ENCODE peak calls at places on chromosomes 1 and 21, in five cellular contexts. R, S, X, O and J are unnamed samples.

GRCh38 chr1:228092342-228093049 is 10.0 kb downstream of the ARF1 start:
- DNase-seq in S (no peak), O (no peak), R (no peak), X (no peak), J (no peak)

GRCh38 chr1:234969630-234970370 is 158.8 kb downstream of the TOMM20 start:
- DNase-seq in S (no peak), O (no peak), R (peak), X (no peak), J (no peak)

GRCh38 chr1:80402636-80403035 is 1396.1 kb upstream of the ADGRL4 start:
- DNase-seq in O (no peak), X (no peak), R (peak), S (no peak), J (no peak)

GRCh38 chr1:159826436-159827101 is at the start of gene SLAMF8:
- DNase-seq in R (no peak), X (no peak), S (no peak), O (peak), J (no peak)

GRCh38 chr1:67190942-67191341 is 24.7 kb downstream of the IL23R start:
- DNase-seq in R (no peak), X (no peak), S (no peak), O (no peak), J (no peak)

GRCh38 chr1:47934243-47934805 is 62.9 kb downstream of the TRABD2B start:
- DNase-seq in O (no peak), X (no peak), S (no peak), R (peak), J (no peak)

GRCh38 chr1:47688631-47689296 is 250.9 kb downstream of the FOXD2 start:
- DNase-seq in O (no peak), X (no peak), R (peak), S (no peak), J (no peak)

GRCh38 chr1:208499601-208500000 is 255.4 kb upstream of the PLXNA2 start:
- DNase-seq in X (no peak), R (no peak), S (no peak), O (no peak), J (no peak)

GRCh38 chr1:117286562-117286961 is 75.8 kb upstream of the VTCN1 start:
- DNase-seq in R (no peak), X (no peak), O (no peak), S (no peak), J (no peak)

GRCh38 chr1:184386271-184387068 is at the start of gene C1orf21:
- DNase-seq in S (peak), R (peak), X (peak), O (no peak), J (no peak)

GRCh38 chr1:220878223-220879081 is 791 bp upstream of the HLX start:
- DNase-seq in S (no peak), R (no peak), O (no peak), X (no peak), J (no peak)

GRCh38 chr1:37930246-37931142 is 16.4 kb downstream of the INPP5B start:
- DNase-seq in R (no peak), X (no peak), O (no peak), S (no peak), J (peak)

GRCh38 chr1:229199892-229200291 is 71.0 kb upstream of the RAB4A start:
- DNase-seq in X (peak), S (no peak), O (no peak), R (no peak), J (no peak)

GRCh38 chr1:74504125-74505065 is 8.0 kb downstream of the LRRC53 start:
- DNase-seq in X (peak), O (peak), R (peak), S (peak), J (peak)

GRCh38 chr1:156797212-156797871 is 19.3 kb downstream of the SH2D2A start:
- DNase-seq in R (peak), S (peak), X (peak), O (no peak), J (peak)

GRCh38 chr1:202281316-202282016 is 60.3 kb downstream of the UBE2T start:
- DNase-seq in R (no peak), X (no peak), O (no peak), S (no peak), J (no peak)

GRCh38 chr21:38359835-38360234 is 103.0 kb downstream of the KCNJ15 start:
- DNase-seq in X (no peak), S (no peak), R (no peak), O (no peak), J (no peak)

GRCh38 chr1:158045639-158046038 is 52.2 kb downstream of the KIRREL1 start:
- DNase-seq in X (no peak), S (no peak), R (no peak), O (no peak), J (no peak)

GRCh38 chr1:223756806-223757700 is 44.7 kb downstream of the CAPN2 start:
- DNase-seq in X (no peak), S (no peak), O (no peak), R (no peak), J (no peak)

GRCh38 chr21:42063578-42064521 is 7.3 kb upstream of the UMODL1 start:
- DNase-seq in R (no peak), X (no peak), S (no peak), O (peak), J (no peak)

GRCh38 chr1:15730423-15730822 is 5.6 kb upstream of the SLC25A34 start:
- DNase-seq in X (no peak), O (no peak), S (no peak), R (no peak), J (no peak)

GRCh38 chr1:108125312-108126138 is 74.6 kb downstream of the SLC25A24 start:
- DNase-seq in S (peak), O (peak), X (peak), R (peak), J (peak)

GRCh38 chr1:201450721-201451291 is 18.2 kb downstream of the PHLDA3 start:
- DNase-seq in R (peak), X (no peak), O (no peak), S (no peak), J (no peak)

GRCh38 chr1:189805735-189806134 is 671.9 kb downstream of the BRINP3 start:
- DNase-seq in O (no peak), X (no peak), S (no peak), R (no peak), J (no peak)

GRCh38 chr21:17903029-17903806 is 84.1 kb upstream of the C21orf91 start:
- DNase-seq in O (no peak), X (no peak), S (no peak), R (peak), J (no peak)

DNA sequence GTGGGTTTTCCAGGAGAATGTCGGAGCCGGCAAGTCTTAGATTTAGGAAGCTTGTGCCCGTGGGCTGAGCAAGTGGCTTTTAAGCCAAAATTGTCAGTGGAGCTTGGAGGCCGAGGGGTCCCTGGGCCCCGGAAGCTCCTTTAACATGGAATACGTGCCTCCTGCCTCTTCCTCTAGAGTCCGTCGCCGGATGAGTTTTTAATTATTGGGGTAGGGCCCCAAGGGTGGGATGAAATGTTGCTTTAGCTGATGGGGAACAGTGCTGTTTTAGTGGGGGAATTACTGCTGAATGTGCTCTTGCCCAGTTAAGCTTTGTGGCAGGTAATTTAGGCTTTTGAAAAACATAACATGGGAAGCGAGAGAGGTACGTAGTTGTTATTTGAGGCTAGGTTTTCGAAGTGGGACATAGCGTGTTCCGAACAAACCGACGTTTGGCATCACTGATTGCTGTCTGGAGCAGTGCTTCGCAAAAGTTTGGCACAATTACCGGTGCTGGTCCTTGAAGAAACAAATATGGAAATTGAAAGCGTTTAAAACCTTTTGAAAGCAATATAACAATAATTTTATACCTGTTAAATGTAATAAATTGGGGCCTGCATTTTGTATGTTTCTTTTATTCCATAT is 809 bp downstream of the RPL5 start:
- DNase-seq in R (no peak), S (no peak), O (no peak), X (peak), J (no peak)
- TF ChIP-seq ZBTB33 in R (no peak), S (no peak), O (no peak), X (no peak), J (no peak)

GRCh38 chr1:111214884-111215283 is 12.6 kb upstream of the CHI3L2 start:
- DNase-seq in R (no peak), S (no peak), X (no peak), O (no peak), J (no peak)
- TF ChIP-seq SIN3A in R (no peak), S (no peak), X (no peak), O (no peak), J (no peak)

GRCh38 chr1:89260575-89261275 is 11.9 kb downstream of the GBP5 start:
- DNase-seq in X (no peak), O (no peak), R (no peak), S (no peak), J (no peak)

GRCh38 chr1:89260042-89260441 is 12.6 kb downstream of the GBP5 start:
- DNase-seq in S (no peak), O (no peak), X (no peak), R (no peak), J (no peak)

GRCh38 chr1:89261926-89262540 is 10.6 kb downstream of the GBP5 start:
- DNase-seq in X (no peak), O (no peak), R (no peak), S (peak), J (no peak)

GRCh38 chr1:89259283-89259971 is 13.2 kb downstream of the GBP5 start:
- DNase-seq in O (no peak), R (no peak), X (no peak), S (no peak), J (no peak)

DNA sequence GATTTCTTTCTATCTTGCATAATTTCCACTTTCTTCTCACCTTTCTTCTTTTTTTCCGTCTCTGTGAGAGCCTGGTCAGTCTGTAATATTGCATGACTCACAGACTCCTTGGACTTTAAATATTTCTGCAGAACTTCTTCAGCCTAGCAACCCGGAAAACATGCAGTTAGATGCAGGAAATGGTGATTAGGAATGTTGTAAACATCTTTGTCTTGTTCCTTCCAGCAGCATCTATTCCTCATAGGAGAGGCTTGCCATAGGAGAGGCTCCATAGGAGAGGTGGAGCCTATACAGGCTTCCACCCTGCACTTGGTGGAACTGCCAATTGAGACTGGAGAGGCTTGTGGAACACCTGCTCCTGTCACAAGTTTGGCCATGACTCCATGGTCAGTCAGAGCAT is 10.0 kb downstream of the GBP5 start:
- DNase-seq in O (no peak), S (no peak), R (no peak), X (no peak), J (no peak)
- TF ChIP-seq ZBTB33 in O (no peak), S (no peak), R (no peak), X (no peak), J (no peak)

DNA sequence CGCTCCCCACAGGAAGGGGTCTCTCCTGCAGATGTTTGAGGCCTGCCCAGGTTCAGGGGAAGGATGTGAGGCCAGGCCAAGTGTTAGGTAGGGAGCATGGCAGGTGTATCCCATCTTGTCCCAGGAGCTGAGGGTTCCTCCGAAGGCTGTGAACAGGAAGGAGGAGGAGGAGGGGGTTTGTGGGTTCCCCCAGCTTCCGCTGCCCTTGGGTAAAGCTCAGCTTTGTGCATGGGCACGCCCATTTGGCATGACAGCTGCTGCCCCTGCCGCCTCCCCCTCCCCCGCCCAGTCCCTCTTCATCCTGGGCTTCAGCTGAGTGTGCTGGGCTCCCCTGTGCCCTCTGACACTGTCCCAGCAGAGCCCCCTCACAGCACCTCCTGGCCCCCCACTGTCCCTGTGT is 25.5 kb downstream of the TNFRSF8 start:
- DNase-seq in R (no peak), S (no peak), O (no peak), X (no peak), J (no peak)
- TF ChIP-seq SIN3A in R (no peak), S (no peak), O (no peak), X (no peak), J (no peak)

DNA sequence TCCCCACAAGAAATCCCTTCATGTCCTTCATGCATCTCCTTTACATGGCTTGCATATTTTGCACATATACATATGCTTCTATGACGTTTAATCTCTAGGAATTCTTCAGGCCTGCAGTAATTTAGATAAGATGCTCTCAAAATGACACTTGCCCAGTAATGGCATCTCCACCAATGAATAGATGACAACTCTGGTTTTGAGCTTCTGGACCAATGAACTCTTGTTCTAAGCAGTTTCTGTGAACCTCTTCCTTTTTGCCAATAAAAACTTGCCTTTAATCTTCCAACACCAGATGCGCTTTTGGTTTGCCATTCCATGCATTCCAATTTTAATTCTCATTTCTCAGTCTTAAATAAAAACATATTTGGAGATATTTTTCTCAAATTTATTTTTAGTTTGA is 189.8 kb upstream of the OLFM3 start:
- DNase-seq in O (no peak), R (no peak), X (no peak), S (no peak), J (no peak)
- TF ChIP-seq ZBTB33 in O (no peak), R (no peak), X (no peak), S (no peak), J (no peak)

DNA sequence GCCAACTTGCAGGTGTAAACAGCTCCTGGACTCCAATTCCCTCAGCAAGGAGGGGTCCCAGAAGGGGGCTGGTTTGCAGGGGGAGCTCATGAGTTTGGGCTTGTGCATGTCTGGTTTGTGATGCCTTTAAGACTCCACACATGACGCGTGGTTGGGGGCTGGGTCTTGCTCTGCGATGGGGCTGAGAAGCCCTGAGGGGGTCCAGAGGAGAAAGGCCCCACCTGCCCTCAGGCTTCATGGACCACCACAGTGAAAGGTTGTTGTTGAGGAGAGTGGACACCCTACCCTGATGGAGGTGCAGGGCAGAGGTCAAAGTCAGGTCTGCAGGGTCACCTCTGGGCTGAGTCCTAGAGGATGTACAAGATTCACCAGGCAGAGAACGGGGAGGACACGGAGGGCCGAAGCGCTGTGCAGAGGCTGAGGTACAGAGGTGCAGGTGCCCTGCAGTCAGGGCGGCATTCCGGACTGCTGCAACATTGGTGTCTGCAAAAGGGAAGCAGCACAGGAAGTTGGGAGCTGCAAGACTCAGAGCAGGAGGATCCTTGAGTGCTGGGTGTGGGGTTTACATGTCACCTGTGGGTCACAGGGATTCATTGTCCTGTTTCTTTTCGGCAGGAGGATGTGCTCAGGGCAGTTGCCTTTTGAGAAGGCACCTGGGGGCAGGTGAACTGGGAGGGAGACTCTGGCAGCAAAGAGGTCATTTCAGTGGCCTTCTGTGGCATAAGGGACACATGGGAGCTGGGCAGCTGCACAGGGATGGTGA is 399.4 kb downstream of the PTPRU start:
- DNase-seq in X (no peak), R (no peak), S (no peak), O (no peak), J (no peak)
- TF ChIP-seq SIN3A in X (no peak), R (no peak), S (no peak), O (no peak), J (no peak)

DNA sequence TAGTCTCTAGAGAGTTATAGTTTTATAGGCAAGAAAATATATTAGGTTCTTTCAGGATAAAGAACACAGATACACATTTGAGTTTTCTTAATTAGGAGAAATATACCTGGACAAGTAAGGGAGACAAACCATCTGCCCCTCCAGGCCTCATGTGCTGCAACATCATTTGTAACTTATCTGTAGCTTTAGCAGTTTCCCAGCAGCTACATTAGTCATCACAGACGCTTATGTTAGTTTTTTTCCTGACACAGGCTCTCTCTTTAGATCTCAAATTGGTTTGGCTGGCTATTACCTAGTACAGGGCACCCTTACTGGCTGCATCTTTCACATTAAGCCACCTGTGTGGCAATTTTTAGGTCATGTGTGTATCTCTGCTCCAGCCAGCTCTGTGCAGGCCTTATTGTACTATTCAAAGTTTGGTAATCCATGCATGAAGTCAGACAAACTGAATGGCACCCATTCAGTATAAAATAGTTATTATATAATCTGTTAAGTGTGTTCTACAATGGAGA is 25.9 kb downstream of the GNPAT start:
- DNase-seq in S (no peak), X (no peak), R (no peak), O (no peak), J (no peak)
- TF ChIP-seq ZBTB33 in S (no peak), X (no peak), R (no peak), O (no peak), J (no peak)

GRCh38 chr1:214281902-214282695 is 1.1 kb downstream of the SMYD2 start:
- DNase-seq in X (peak), S (peak), R (peak), O (no peak), J (peak)
- TF ChIP-seq SIN3A in X (no peak), S (no peak), R (no peak), O (no peak), J (no peak)

GRCh38 chr1:54757833-54758232 is 6.5 kb downstream of the PARS2 start:
- DNase-seq in R (no peak), X (no peak), O (no peak), S (no peak), J (no peak)
- TF ChIP-seq ZBTB33 in R (no peak), X (no peak), O (no peak), S (no peak), J (no peak)

GRCh38 chr21:15722591-15723324 is 7.0 kb upstream of the USP25 start:
- DNase-seq in R (no peak), X (no peak), S (no peak), O (no peak), J (no peak)
- TF ChIP-seq SIN3A in R (no peak), X (no peak), S (no peak), O (no peak), J (no peak)